ENCODE peak calls at places on chromosomes 2 and 18, in four cellular contexts. One of them, this sample, is unnamed.

GRCh38 chr18:51066273-51066672 is 36.3 kb downstream of the SMAD4 start:
- DNase-seq in transverse colon: no peak
- DNase-seq in NCI-H187: no peak
- DNase-seq in GOT3: no peak
- DNase-seq in this sample: no peak

GRCh38 chr2:11129598-11130449 is 25.4 kb upstream of the SLC66A3 start:
- DNase-seq in NCI-H187: peak; percentile 88
- DNase-seq in GOT3: no peak
- DNase-seq in transverse colon: peak; percentile 87
- DNase-seq in this sample: no peak

GRCh38 chr2:8304821-8305766 is 376.8 kb upstream of the ID2 start:
- DNase-seq in GOT3: no peak
- DNase-seq in NCI-H187: no peak
- DNase-seq in transverse colon: no peak
- DNase-seq in this sample: no peak

GRCh38 chr2:224278531-224278930 is 123.4 kb downstream of the FAM124B start:
- DNase-seq in transverse colon: no peak
- DNase-seq in GOT3: no peak
- DNase-seq in NCI-H187: no peak
- DNase-seq in this sample: no peak

GRCh38 chr2:234792566-234792965 is 159.3 kb upstream of the SH3BP4 start:
- DNase-seq in NCI-H187: no peak
- DNase-seq in transverse colon: no peak
- DNase-seq in GOT3: no peak
- DNase-seq in this sample: no peak

GRCh38 chr18:3593381-3593903 is 143.5 kb downstream of the TGIF1 start:
- DNase-seq in GOT3: no peak
- DNase-seq in transverse colon: no peak
- DNase-seq in NCI-H187: no peak
- DNase-seq in this sample: no peak

GRCh38 chr2:202555354-202555753 is 79.4 kb upstream of the FAM117B start:
- DNase-seq in GOT3: no peak
- DNase-seq in NCI-H187: no peak
- DNase-seq in transverse colon: no peak
- DNase-seq in this sample: no peak

GRCh38 chr2:215427585-215427984 is 8.3 kb downstream of the FN1 start:
- DNase-seq in transverse colon: no peak
- DNase-seq in GOT3: no peak
- DNase-seq in NCI-H187: no peak
- DNase-seq in this sample: no peak

GRCh38 chr2:128370468-128371247 is 52.0 kb upstream of the HS6ST1 start:
- DNase-seq in transverse colon: peak; percentile 2
- DNase-seq in NCI-H187: no peak
- DNase-seq in GOT3: no peak
- DNase-seq in this sample: no peak

GRCh38 chr2:102455061-102455670 is 17.9 kb upstream of the SLC9A4 start:
- DNase-seq in NCI-H187: no peak
- DNase-seq in GOT3: no peak
- DNase-seq in transverse colon: no peak
- DNase-seq in this sample: no peak

GRCh38 chr2:171334946-171335345 is 98.8 kb downstream of the METTL8 start:
- DNase-seq in GOT3: no peak
- DNase-seq in NCI-H187: no peak
- DNase-seq in transverse colon: no peak
- DNase-seq in this sample: no peak

GRCh38 chr2:101002562-101003277 is 631 bp downstream of the RPL31 start:
- DNase-seq in GOT3: no peak
- DNase-seq in transverse colon: peak; percentile 21
- DNase-seq in NCI-H187: no peak
- DNase-seq in this sample: no peak

GRCh38 chr2:10378189-10378588 is 69.9 kb downstream of the ODC1 start:
- DNase-seq in GOT3: no peak
- DNase-seq in transverse colon: peak; percentile 51
- DNase-seq in NCI-H187: no peak
- DNase-seq in this sample: no peak

GRCh38 chr2:116319935-116320334 is 1494.6 kb upstream of the DDX18 start:
- DNase-seq in GOT3: no peak
- DNase-seq in NCI-H187: no peak
- DNase-seq in transverse colon: no peak
- DNase-seq in this sample: no peak

GRCh38 chr2:30798536-30798991 is 8.7 kb downstream of the CAPN13 start:
- DNase-seq in transverse colon: no peak
- DNase-seq in NCI-H187: no peak
- DNase-seq in GOT3: no peak
- DNase-seq in this sample: no peak

GRCh38 chr2:2147024-2147900 is 183.8 kb downstream of the MYT1L start:
- DNase-seq in transverse colon: no peak
- DNase-seq in NCI-H187: no peak
- DNase-seq in GOT3: no peak
- DNase-seq in this sample: no peak

GRCh38 chr2:23803275-23803964 is 123.5 kb downstream of the ATAD2B start:
- DNase-seq in NCI-H187: no peak
- DNase-seq in GOT3: no peak
- DNase-seq in transverse colon: no peak
- DNase-seq in this sample: no peak

GRCh38 chr2:56770490-56770889 is 586.7 kb downstream of the CCDC85A start:
- DNase-seq in NCI-H187: no peak
- DNase-seq in GOT3: no peak
- DNase-seq in transverse colon: no peak
- DNase-seq in this sample: no peak

GRCh38 chr18:48410095-48410920 is 1.1 kb upstream of the ZBTB7C start:
- DNase-seq in NCI-H187: peak; percentile 59
- DNase-seq in transverse colon: peak; percentile 91
- DNase-seq in GOT3: peak; percentile 46
- DNase-seq in this sample: peak; percentile 85

GRCh38 chr2:40395169-40396023 is 56.5 kb downstream of the SLC8A1 start:
- DNase-seq in GOT3: no peak
- DNase-seq in transverse colon: no peak
- DNase-seq in NCI-H187: no peak
- DNase-seq in this sample: no peak

GRCh38 chr2:50535256-50535655 is 496.7 kb downstream of the NRXN1 start:
- DNase-seq in GOT3: no peak
- DNase-seq in transverse colon: no peak
- DNase-seq in NCI-H187: no peak
- DNase-seq in this sample: no peak

GRCh38 chr18:5425721-5426120 is 118.1 kb downstream of the EPB41L3 start:
- DNase-seq in NCI-H187: no peak
- DNase-seq in transverse colon: no peak
- DNase-seq in GOT3: no peak
- DNase-seq in this sample: no peak

GRCh38 chr18:33440011-33440383 is 524 bp downstream of the CCDC178 start:
- DNase-seq in transverse colon: peak; percentile 18
- DNase-seq in NCI-H187: no peak
- DNase-seq in GOT3: no peak
- DNase-seq in this sample: no peak

GRCh38 chr18:54968807-54969206 is 9.5 kb upstream of the CCDC68 start:
- DNase-seq in transverse colon: no peak
- DNase-seq in GOT3: no peak
- DNase-seq in NCI-H187: no peak
- DNase-seq in this sample: no peak

GRCh38 chr2:111663471-111663951 is 220.5 kb downstream of the ANAPC1 start:
- DNase-seq in GOT3: no peak
- DNase-seq in NCI-H187: no peak
- DNase-seq in transverse colon: no peak
- DNase-seq in this sample: no peak

GRCh38 chr18:12305211-12305610 is 2.8 kb upstream of the TUBB6 start:
- DNase-seq in transverse colon: no peak
- DNase-seq in NCI-H187: no peak
- DNase-seq in GOT3: no peak
- DNase-seq in this sample: no peak

GRCh38 chr2:406876-407275 is 119.0 kb upstream of the ALKAL2 start:
- DNase-seq in GOT3: no peak
- DNase-seq in NCI-H187: no peak
- DNase-seq in transverse colon: no peak
- DNase-seq in this sample: no peak

GRCh38 chr2:103401621-103402020 is 639.8 kb downstream of the TMEM182 start:
- DNase-seq in transverse colon: no peak
- DNase-seq in GOT3: no peak
- DNase-seq in NCI-H187: no peak
- DNase-seq in this sample: no peak

GRCh38 chr2:85049236-85049635 is 78.3 kb downstream of the KCMF1 start:
- DNase-seq in NCI-H187: no peak
- DNase-seq in GOT3: no peak
- DNase-seq in transverse colon: no peak
- DNase-seq in this sample: no peak

GRCh38 chr2:108288534-108289106 is at the start of gene SULT1C2:
- DNase-seq in NCI-H187: peak; percentile 8
- DNase-seq in transverse colon: no peak
- DNase-seq in GOT3: no peak
- DNase-seq in this sample: no peak

GRCh38 chr2:199404841-199405240 is 52.9 kb downstream of the SATB2 start:
- DNase-seq in GOT3: no peak
- DNase-seq in NCI-H187: no peak
- DNase-seq in transverse colon: no peak
- DNase-seq in this sample: no peak

GRCh38 chr2:161130354-161130753 is 29.9 kb upstream of the TANK start:
- DNase-seq in NCI-H187: peak; percentile 8
- DNase-seq in transverse colon: no peak
- DNase-seq in GOT3: no peak
- DNase-seq in this sample: no peak

GRCh38 chr18:79771446-79772107 is 26.2 kb upstream of the KCNG2 start:
- DNase-seq in transverse colon: peak; percentile 7
- DNase-seq in NCI-H187: no peak
- DNase-seq in GOT3: no peak
- DNase-seq in this sample: no peak

GRCh38 chr2:16181741-16182090 is 241.4 kb downstream of the MYCN start:
- DNase-seq in GOT3: no peak
- DNase-seq in NCI-H187: no peak
- DNase-seq in transverse colon: no peak
- DNase-seq in this sample: no peak

GRCh38 chr2:27832396-27832795 is 57.8 kb downstream of the RBKS start:
- DNase-seq in NCI-H187: no peak
- DNase-seq in transverse colon: no peak
- DNase-seq in GOT3: no peak
- DNase-seq in this sample: no peak

GRCh38 chr2:13230221-13230620 is 513.5 kb downstream of the TRIB2 start:
- DNase-seq in NCI-H187: no peak
- DNase-seq in GOT3: no peak
- DNase-seq in transverse colon: no peak
- DNase-seq in this sample: no peak

GRCh38 chr2:203722411-203722810 is 16.0 kb downstream of the CD28 start:
- DNase-seq in NCI-H187: no peak
- DNase-seq in GOT3: no peak
- DNase-seq in transverse colon: no peak
- DNase-seq in this sample: no peak

GRCh38 chr2:240126731-240127130 is 9.4 kb downstream of the COPS9 start:
- DNase-seq in GOT3: no peak
- DNase-seq in NCI-H187: no peak
- DNase-seq in transverse colon: no peak
- DNase-seq in this sample: no peak

GRCh38 chr2:83475371-83475770 is 983.7 kb downstream of the SUCLG1 start:
- DNase-seq in transverse colon: no peak
- DNase-seq in NCI-H187: no peak
- DNase-seq in GOT3: no peak
- DNase-seq in this sample: no peak

GRCh38 chr2:121709776-121710469 is 26.8 kb downstream of the NIFK start:
- DNase-seq in transverse colon: no peak
- DNase-seq in NCI-H187: no peak
- DNase-seq in GOT3: no peak
- DNase-seq in this sample: no peak